ENCODE peak calls at places on chromosome 1, in ten cellular contexts. One of them, this sample, is unnamed.

GRCh38 chr1:222928212-222928611 is 113.4 kb downstream of the DISP1 start:
- DNase-seq in AG04450: no peak
- DNase-seq in natural killer cell: no peak
- DNase-seq in cardiac fibroblast: peak
- DNase-seq in retinal pigment epithelial cell: no peak
- DNase-seq in neural progenitor cell: peak
- DNase-seq in psoas muscle: peak
- DNase-seq in neural crest cell: peak
- DNase-seq in Calu3: no peak
- DNase-seq in GM10248: no peak
- DNase-seq in this sample: no peak

GRCh38 chr1:113963281-113963906 is 15.9 kb upstream of the OLFML3 start:
- DNase-seq in AG04450: no peak
- DNase-seq in natural killer cell: no peak
- DNase-seq in cardiac fibroblast: peak
- DNase-seq in retinal pigment epithelial cell: no peak
- DNase-seq in neural progenitor cell: no peak
- DNase-seq in psoas muscle: no peak
- DNase-seq in neural crest cell: no peak
- DNase-seq in Calu3: no peak
- DNase-seq in GM10248: no peak
- DNase-seq in this sample: no peak

GRCh38 chr1:49307452-49307851 is 530.8 kb upstream of the BEND5 start:
- DNase-seq in AG04450: no peak
- DNase-seq in natural killer cell: no peak
- DNase-seq in cardiac fibroblast: no peak
- DNase-seq in retinal pigment epithelial cell: no peak
- DNase-seq in neural progenitor cell: no peak
- DNase-seq in psoas muscle: no peak
- DNase-seq in neural crest cell: no peak
- DNase-seq in Calu3: no peak
- DNase-seq in GM10248: no peak
- DNase-seq in this sample: no peak

GRCh38 chr1:173628888-173629287 is 6.2 kb upstream of the TEX50 start:
- DNase-seq in AG04450: no peak
- DNase-seq in natural killer cell: no peak
- DNase-seq in cardiac fibroblast: peak
- DNase-seq in retinal pigment epithelial cell: no peak
- DNase-seq in neural progenitor cell: no peak
- DNase-seq in psoas muscle: no peak
- DNase-seq in neural crest cell: no peak
- DNase-seq in Calu3: peak
- DNase-seq in GM10248: no peak
- DNase-seq in this sample: no peak

GRCh38 chr1:93579891-93580290 is 101.7 kb downstream of the BCAR3 start:
- DNase-seq in AG04450: peak
- DNase-seq in natural killer cell: no peak
- DNase-seq in cardiac fibroblast: peak
- DNase-seq in retinal pigment epithelial cell: no peak
- DNase-seq in neural progenitor cell: no peak
- DNase-seq in psoas muscle: peak
- DNase-seq in neural crest cell: no peak
- DNase-seq in Calu3: peak
- DNase-seq in GM10248: no peak
- DNase-seq in this sample: no peak

GRCh38 chr1:14987829-14988603 is 165.5 kb upstream of the TMEM51 start:
- DNase-seq in AG04450: no peak
- DNase-seq in natural killer cell: no peak
- DNase-seq in cardiac fibroblast: peak
- DNase-seq in retinal pigment epithelial cell: no peak
- DNase-seq in neural progenitor cell: no peak
- DNase-seq in psoas muscle: peak
- DNase-seq in neural crest cell: no peak
- DNase-seq in Calu3: no peak
- DNase-seq in GM10248: no peak
- DNase-seq in this sample: no peak

GRCh38 chr1:31432592-31433395 is 19.8 kb downstream of the SERINC2 start:
- DNase-seq in AG04450: no peak
- DNase-seq in natural killer cell: no peak
- DNase-seq in cardiac fibroblast: no peak
- DNase-seq in retinal pigment epithelial cell: no peak
- DNase-seq in neural progenitor cell: no peak
- DNase-seq in psoas muscle: no peak
- DNase-seq in neural crest cell: no peak
- DNase-seq in Calu3: no peak
- DNase-seq in GM10248: no peak
- DNase-seq in this sample: no peak

GRCh38 chr1:54971317-54971791 is 9.1 kb upstream of the TMEM61 start:
- DNase-seq in AG04450: no peak
- DNase-seq in natural killer cell: no peak
- DNase-seq in cardiac fibroblast: no peak
- DNase-seq in retinal pigment epithelial cell: no peak
- DNase-seq in neural progenitor cell: no peak
- DNase-seq in psoas muscle: no peak
- DNase-seq in neural crest cell: no peak
- DNase-seq in Calu3: peak
- DNase-seq in GM10248: peak
- DNase-seq in this sample: peak

GRCh38 chr1:200969726-200970521 is 53.6 kb downstream of the KIF21B start:
- DNase-seq in AG04450: no peak
- DNase-seq in natural killer cell: peak
- DNase-seq in cardiac fibroblast: no peak
- DNase-seq in retinal pigment epithelial cell: no peak
- DNase-seq in neural progenitor cell: no peak
- DNase-seq in psoas muscle: no peak
- DNase-seq in neural crest cell: no peak
- DNase-seq in Calu3: no peak
- DNase-seq in GM10248: peak
- DNase-seq in this sample: no peak

GRCh38 chr1:202564958-202565497 is 145.2 kb downstream of the SYT2 start:
- DNase-seq in AG04450: no peak
- DNase-seq in natural killer cell: no peak
- DNase-seq in cardiac fibroblast: no peak
- DNase-seq in retinal pigment epithelial cell: no peak
- DNase-seq in neural progenitor cell: no peak
- DNase-seq in psoas muscle: no peak
- DNase-seq in neural crest cell: no peak
- DNase-seq in Calu3: no peak
- DNase-seq in GM10248: no peak
- DNase-seq in this sample: no peak

GRCh38 chr1:202562443-202563060 is 147.7 kb downstream of the SYT2 start:
- DNase-seq in AG04450: no peak
- DNase-seq in natural killer cell: no peak
- DNase-seq in cardiac fibroblast: no peak
- DNase-seq in retinal pigment epithelial cell: no peak
- DNase-seq in neural progenitor cell: no peak
- DNase-seq in psoas muscle: no peak
- DNase-seq in neural crest cell: no peak
- DNase-seq in Calu3: no peak
- DNase-seq in GM10248: no peak
- DNase-seq in this sample: no peak

GRCh38 chr1:202561240-202561639 is 149.0 kb downstream of the SYT2 start:
- DNase-seq in AG04450: no peak
- DNase-seq in natural killer cell: no peak
- DNase-seq in cardiac fibroblast: no peak
- DNase-seq in retinal pigment epithelial cell: no peak
- DNase-seq in neural progenitor cell: no peak
- DNase-seq in psoas muscle: no peak
- DNase-seq in neural crest cell: no peak
- DNase-seq in Calu3: no peak
- DNase-seq in GM10248: no peak
- DNase-seq in this sample: no peak

GRCh38 chr1:202563818-202564217 is 146.4 kb downstream of the SYT2 start:
- DNase-seq in AG04450: no peak
- DNase-seq in natural killer cell: no peak
- DNase-seq in cardiac fibroblast: no peak
- DNase-seq in retinal pigment epithelial cell: no peak
- DNase-seq in neural progenitor cell: no peak
- DNase-seq in psoas muscle: no peak
- DNase-seq in neural crest cell: no peak
- DNase-seq in Calu3: no peak
- DNase-seq in GM10248: no peak
- DNase-seq in this sample: no peak

GRCh38 chr1:202561726-202562442 is 148.4 kb downstream of the SYT2 start:
- DNase-seq in AG04450: no peak
- DNase-seq in natural killer cell: no peak
- DNase-seq in cardiac fibroblast: no peak
- DNase-seq in retinal pigment epithelial cell: no peak
- DNase-seq in neural progenitor cell: no peak
- DNase-seq in psoas muscle: no peak
- DNase-seq in neural crest cell: no peak
- DNase-seq in Calu3: no peak
- DNase-seq in GM10248: no peak
- DNase-seq in this sample: no peak
- TF ChIP-seq CTCF in AG04450: peak
- TF ChIP-seq CTCF in natural killer cell: no peak
- TF ChIP-seq CTCF in cardiac fibroblast: no peak
- TF ChIP-seq CTCF in retinal pigment epithelial cell: peak
- TF ChIP-seq CTCF in neural progenitor cell: peak
- TF ChIP-seq CTCF in psoas muscle: no peak
- TF ChIP-seq CTCF in neural crest cell: peak
- TF ChIP-seq CTCF in Calu3: no peak
- TF ChIP-seq CTCF in GM10248: no peak
- TF ChIP-seq CTCF in this sample: no peak

GRCh38 chr1:6730889-6731288 is 29.3 kb upstream of the DNAJC11 start:
- DNase-seq in AG04450: no peak
- DNase-seq in natural killer cell: no peak
- DNase-seq in cardiac fibroblast: no peak
- DNase-seq in retinal pigment epithelial cell: no peak
- DNase-seq in neural progenitor cell: no peak
- DNase-seq in psoas muscle: no peak
- DNase-seq in neural crest cell: no peak
- DNase-seq in Calu3: no peak
- DNase-seq in GM10248: no peak
- DNase-seq in this sample: no peak
- TF ChIP-seq CTCF in AG04450: no peak
- TF ChIP-seq CTCF in natural killer cell: no peak
- TF ChIP-seq CTCF in cardiac fibroblast: no peak
- TF ChIP-seq CTCF in retinal pigment epithelial cell: no peak
- TF ChIP-seq CTCF in neural progenitor cell: no peak
- TF ChIP-seq CTCF in psoas muscle: no peak
- TF ChIP-seq CTCF in neural crest cell: no peak
- TF ChIP-seq CTCF in Calu3: no peak
- TF ChIP-seq CTCF in GM10248: no peak
- TF ChIP-seq CTCF in this sample: no peak

GRCh38 chr1:235783148-235783776 is 83.4 kb downstream of the LYST start:
- DNase-seq in AG04450: peak
- DNase-seq in natural killer cell: no peak
- DNase-seq in cardiac fibroblast: peak
- DNase-seq in retinal pigment epithelial cell: peak
- DNase-seq in neural progenitor cell: peak
- DNase-seq in psoas muscle: no peak
- DNase-seq in neural crest cell: no peak
- DNase-seq in Calu3: peak
- DNase-seq in GM10248: no peak
- DNase-seq in this sample: no peak
- TF ChIP-seq CTCF in AG04450: peak
- TF ChIP-seq CTCF in natural killer cell: peak
- TF ChIP-seq CTCF in cardiac fibroblast: peak
- TF ChIP-seq CTCF in retinal pigment epithelial cell: peak
- TF ChIP-seq CTCF in neural progenitor cell: peak
- TF ChIP-seq CTCF in psoas muscle: peak
- TF ChIP-seq CTCF in neural crest cell: peak
- TF ChIP-seq CTCF in Calu3: peak
- TF ChIP-seq CTCF in GM10248: no peak
- TF ChIP-seq CTCF in this sample: peak

GRCh38 chr1:161165742-161166668 is at the start of gene PPOX:
- DNase-seq in AG04450: peak
- DNase-seq in natural killer cell: peak
- DNase-seq in cardiac fibroblast: peak
- DNase-seq in retinal pigment epithelial cell: peak
- DNase-seq in neural progenitor cell: peak
- DNase-seq in psoas muscle: peak
- DNase-seq in neural crest cell: peak
- DNase-seq in Calu3: peak
- DNase-seq in GM10248: peak
- DNase-seq in this sample: peak
- TF ChIP-seq CTCF in AG04450: peak
- TF ChIP-seq CTCF in natural killer cell: peak
- TF ChIP-seq CTCF in cardiac fibroblast: peak
- TF ChIP-seq CTCF in retinal pigment epithelial cell: peak
- TF ChIP-seq CTCF in neural progenitor cell: peak
- TF ChIP-seq CTCF in psoas muscle: peak
- TF ChIP-seq CTCF in neural crest cell: peak
- TF ChIP-seq CTCF in Calu3: peak
- TF ChIP-seq CTCF in GM10248: peak
- TF ChIP-seq CTCF in this sample: peak

DNA sequence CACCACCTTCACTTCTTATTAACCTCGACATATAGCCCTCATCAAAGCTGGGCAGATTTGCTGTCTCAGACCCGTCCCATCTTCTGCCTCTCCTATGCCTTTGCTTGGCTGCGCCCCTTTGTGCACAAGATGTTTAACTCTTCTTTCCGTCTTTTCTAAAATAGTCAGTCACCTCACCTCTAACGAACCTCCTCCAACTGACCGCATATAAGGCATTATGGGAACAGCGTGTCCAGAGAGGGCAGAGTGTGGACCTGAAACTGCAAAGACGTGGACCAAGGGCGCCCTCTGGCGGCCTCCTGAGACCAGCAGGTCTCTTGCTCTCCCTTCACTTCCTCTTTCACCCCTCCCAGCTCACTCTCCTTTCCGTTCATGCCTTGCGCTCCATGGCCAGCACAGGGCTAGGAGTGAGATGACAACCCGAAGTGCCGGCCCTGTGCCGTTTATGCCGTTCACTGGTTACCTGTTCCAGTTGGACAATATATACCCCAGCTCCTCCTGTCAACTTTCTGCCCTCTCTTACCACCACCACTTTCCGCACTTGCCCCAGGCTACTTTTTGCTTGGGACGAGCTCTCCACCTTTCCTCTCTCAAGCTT is 2.5 kb upstream of the METTL25B start:
- DNase-seq in AG04450: peak
- DNase-seq in natural killer cell: peak
- DNase-seq in cardiac fibroblast: peak
- DNase-seq in retinal pigment epithelial cell: no peak
- DNase-seq in neural progenitor cell: peak
- DNase-seq in psoas muscle: peak
- DNase-seq in neural crest cell: peak
- DNase-seq in Calu3: peak
- DNase-seq in GM10248: peak
- DNase-seq in this sample: peak
- TF ChIP-seq CTCF in AG04450: peak
- TF ChIP-seq CTCF in natural killer cell: peak
- TF ChIP-seq CTCF in cardiac fibroblast: peak
- TF ChIP-seq CTCF in retinal pigment epithelial cell: peak
- TF ChIP-seq CTCF in neural progenitor cell: peak
- TF ChIP-seq CTCF in psoas muscle: peak
- TF ChIP-seq CTCF in neural crest cell: peak
- TF ChIP-seq CTCF in Calu3: peak
- TF ChIP-seq CTCF in GM10248: peak
- TF ChIP-seq CTCF in this sample: peak

GRCh38 chr1:84668185-84668584 is 22.1 kb downstream of the SSX2IP start:
- DNase-seq in AG04450: no peak
- DNase-seq in natural killer cell: no peak
- DNase-seq in cardiac fibroblast: peak
- DNase-seq in retinal pigment epithelial cell: no peak
- DNase-seq in neural progenitor cell: peak
- DNase-seq in psoas muscle: no peak
- DNase-seq in neural crest cell: no peak
- DNase-seq in Calu3: no peak
- DNase-seq in GM10248: no peak
- DNase-seq in this sample: no peak
- TF ChIP-seq CTCF in AG04450: peak
- TF ChIP-seq CTCF in natural killer cell: no peak
- TF ChIP-seq CTCF in cardiac fibroblast: peak
- TF ChIP-seq CTCF in retinal pigment epithelial cell: peak
- TF ChIP-seq CTCF in neural progenitor cell: peak
- TF ChIP-seq CTCF in psoas muscle: peak
- TF ChIP-seq CTCF in neural crest cell: no peak
- TF ChIP-seq CTCF in Calu3: no peak
- TF ChIP-seq CTCF in GM10248: no peak
- TF ChIP-seq CTCF in this sample: peak

This sample was measured in CD14-positive monocyte.